ENCODE peak calls at places on chromosomes 11 and 22, in six cellular contexts. One of them, this sample, is unnamed.
A peak's percentile ranks its signal among the peaks of the same experiment; 100 is the strongest.

GRCh38 chr11:64742940-64743590 is 877 bp downstream of the RASGRP2 start:
- DNase-seq in ureter: peak; percentile 78
- DNase-seq in nucleus accumbens: no peak
- DNase-seq in HFF-Myc: no peak
- DNase-seq in stimulated activated CD8-positive, alpha-beta memory T cell treated with anti-CD3 and anti-CD28 coated beads, Interleukin-12 subunit alpha, Interleukin-12 subunit beta, amount 100 ng/mL, for 4 hours: peak; percentile 63
- DNase-seq in activated naive CD8-positive, alpha-beta T cell treated with anti-CD3 and anti-CD28 coated beads, Interleukin-2, amount 10 ng/mL, durations not matched to agents 7 days and 5 days: peak; percentile 91
- DNase-seq in this sample: peak; percentile 74

GRCh38 chr11:26079966-26080365 is 252.0 kb upstream of the ANO3 start:
- DNase-seq in nucleus accumbens: no peak
- DNase-seq in ureter: no peak
- DNase-seq in activated naive CD8-positive, alpha-beta T cell treated with anti-CD3 and anti-CD28 coated beads, Interleukin-2, amount 10 ng/mL, durations not matched to agents 7 days and 5 days: no peak
- DNase-seq in HFF-Myc: no peak
- DNase-seq in stimulated activated CD8-positive, alpha-beta memory T cell treated with anti-CD3 and anti-CD28 coated beads, Interleukin-12 subunit alpha, Interleukin-12 subunit beta, amount 100 ng/mL, for 4 hours: no peak
- DNase-seq in this sample: no peak

GRCh38 chr22:37009490-37009889 is 9.8 kb downstream of the TST start:
- DNase-seq in activated naive CD8-positive, alpha-beta T cell treated with anti-CD3 and anti-CD28 coated beads, Interleukin-2, amount 10 ng/mL, durations not matched to agents 7 days and 5 days: peak; percentile 2
- DNase-seq in HFF-Myc: no peak
- DNase-seq in ureter: no peak
- DNase-seq in stimulated activated CD8-positive, alpha-beta memory T cell treated with anti-CD3 and anti-CD28 coated beads, Interleukin-12 subunit alpha, Interleukin-12 subunit beta, amount 100 ng/mL, for 4 hours: no peak
- DNase-seq in nucleus accumbens: no peak
- DNase-seq in this sample: no peak

GRCh38 chr11:130478204-130478701 is 29.8 kb downstream of the ADAMTS15 start:
- DNase-seq in HFF-Myc: peak; percentile 89
- DNase-seq in activated naive CD8-positive, alpha-beta T cell treated with anti-CD3 and anti-CD28 coated beads, Interleukin-2, amount 10 ng/mL, durations not matched to agents 7 days and 5 days: no peak
- DNase-seq in stimulated activated CD8-positive, alpha-beta memory T cell treated with anti-CD3 and anti-CD28 coated beads, Interleukin-12 subunit alpha, Interleukin-12 subunit beta, amount 100 ng/mL, for 4 hours: no peak
- DNase-seq in nucleus accumbens: no peak
- DNase-seq in ureter: peak; percentile 83
- DNase-seq in this sample: peak; percentile 66

GRCh38 chr22:49961601-49962011 is 1.0 kb downstream of the PIM3 start:
- DNase-seq in stimulated activated CD8-positive, alpha-beta memory T cell treated with anti-CD3 and anti-CD28 coated beads, Interleukin-12 subunit alpha, Interleukin-12 subunit beta, amount 100 ng/mL, for 4 hours: no peak
- DNase-seq in ureter: peak; percentile 63
- DNase-seq in activated naive CD8-positive, alpha-beta T cell treated with anti-CD3 and anti-CD28 coated beads, Interleukin-2, amount 10 ng/mL, durations not matched to agents 7 days and 5 days: peak; percentile 73
- DNase-seq in HFF-Myc: no peak
- DNase-seq in nucleus accumbens: no peak
- DNase-seq in this sample: peak; percentile 38

GRCh38 chr22:49433717-49434611 is 393.7 kb downstream of the BRD1 start:
- DNase-seq in activated naive CD8-positive, alpha-beta T cell treated with anti-CD3 and anti-CD28 coated beads, Interleukin-2, amount 10 ng/mL, durations not matched to agents 7 days and 5 days: no peak
- DNase-seq in ureter: no peak
- DNase-seq in stimulated activated CD8-positive, alpha-beta memory T cell treated with anti-CD3 and anti-CD28 coated beads, Interleukin-12 subunit alpha, Interleukin-12 subunit beta, amount 100 ng/mL, for 4 hours: no peak
- DNase-seq in HFF-Myc: no peak
- DNase-seq in nucleus accumbens: no peak
- DNase-seq in this sample: no peak

GRCh38 chr22:21942407-21942895 is 10.2 kb downstream of the PPM1F start:
- DNase-seq in nucleus accumbens: no peak
- DNase-seq in ureter: peak; percentile 66
- DNase-seq in HFF-Myc: peak; percentile 57
- DNase-seq in activated naive CD8-positive, alpha-beta T cell treated with anti-CD3 and anti-CD28 coated beads, Interleukin-2, amount 10 ng/mL, durations not matched to agents 7 days and 5 days: no peak
- DNase-seq in stimulated activated CD8-positive, alpha-beta memory T cell treated with anti-CD3 and anti-CD28 coated beads, Interleukin-12 subunit alpha, Interleukin-12 subunit beta, amount 100 ng/mL, for 4 hours: no peak
- DNase-seq in this sample: peak; percentile 44

GRCh38 chr11:12818333-12819015 is 144.3 kb downstream of the TEAD1 start:
- DNase-seq in activated naive CD8-positive, alpha-beta T cell treated with anti-CD3 and anti-CD28 coated beads, Interleukin-2, amount 10 ng/mL, durations not matched to agents 7 days and 5 days: no peak
- DNase-seq in ureter: no peak
- DNase-seq in nucleus accumbens: no peak
- DNase-seq in HFF-Myc: no peak
- DNase-seq in stimulated activated CD8-positive, alpha-beta memory T cell treated with anti-CD3 and anti-CD28 coated beads, Interleukin-12 subunit alpha, Interleukin-12 subunit beta, amount 100 ng/mL, for 4 hours: no peak
- DNase-seq in this sample: no peak

GRCh38 chr11:128297805-128298204 is 289.6 kb downstream of the ETS1 start:
- DNase-seq in ureter: no peak
- DNase-seq in HFF-Myc: no peak
- DNase-seq in nucleus accumbens: no peak
- DNase-seq in activated naive CD8-positive, alpha-beta T cell treated with anti-CD3 and anti-CD28 coated beads, Interleukin-2, amount 10 ng/mL, durations not matched to agents 7 days and 5 days: no peak
- DNase-seq in stimulated activated CD8-positive, alpha-beta memory T cell treated with anti-CD3 and anti-CD28 coated beads, Interleukin-12 subunit alpha, Interleukin-12 subunit beta, amount 100 ng/mL, for 4 hours: no peak
- DNase-seq in this sample: no peak

GRCh38 chr11:74689666-74690065 is 41.6 kb downstream of the CHRDL2 start:
- DNase-seq in ureter: no peak
- DNase-seq in stimulated activated CD8-positive, alpha-beta memory T cell treated with anti-CD3 and anti-CD28 coated beads, Interleukin-12 subunit alpha, Interleukin-12 subunit beta, amount 100 ng/mL, for 4 hours: no peak
- DNase-seq in nucleus accumbens: no peak
- DNase-seq in activated naive CD8-positive, alpha-beta T cell treated with anti-CD3 and anti-CD28 coated beads, Interleukin-2, amount 10 ng/mL, durations not matched to agents 7 days and 5 days: no peak
- DNase-seq in HFF-Myc: no peak
- DNase-seq in this sample: no peak

GRCh38 chr11:78542007-78542406 is 32.7 kb downstream of the NARS2 start:
- DNase-seq in HFF-Myc: no peak
- DNase-seq in stimulated activated CD8-positive, alpha-beta memory T cell treated with anti-CD3 and anti-CD28 coated beads, Interleukin-12 subunit alpha, Interleukin-12 subunit beta, amount 100 ng/mL, for 4 hours: no peak
- DNase-seq in activated naive CD8-positive, alpha-beta T cell treated with anti-CD3 and anti-CD28 coated beads, Interleukin-2, amount 10 ng/mL, durations not matched to agents 7 days and 5 days: no peak
- DNase-seq in nucleus accumbens: no peak
- DNase-seq in ureter: no peak
- DNase-seq in this sample: no peak

GRCh38 chr11:1129666-1130160 is 28.0 kb upstream of the MUC5AC start:
- DNase-seq in nucleus accumbens: no peak
- DNase-seq in ureter: no peak
- DNase-seq in activated naive CD8-positive, alpha-beta T cell treated with anti-CD3 and anti-CD28 coated beads, Interleukin-2, amount 10 ng/mL, durations not matched to agents 7 days and 5 days: no peak
- DNase-seq in stimulated activated CD8-positive, alpha-beta memory T cell treated with anti-CD3 and anti-CD28 coated beads, Interleukin-12 subunit alpha, Interleukin-12 subunit beta, amount 100 ng/mL, for 4 hours: no peak
- DNase-seq in HFF-Myc: no peak
- DNase-seq in this sample: peak; percentile 13

GRCh38 chr11:74820763-74821162 is 72.1 kb downstream of the RNF169 start:
- DNase-seq in activated naive CD8-positive, alpha-beta T cell treated with anti-CD3 and anti-CD28 coated beads, Interleukin-2, amount 10 ng/mL, durations not matched to agents 7 days and 5 days: no peak
- DNase-seq in ureter: no peak
- DNase-seq in nucleus accumbens: no peak
- DNase-seq in stimulated activated CD8-positive, alpha-beta memory T cell treated with anti-CD3 and anti-CD28 coated beads, Interleukin-12 subunit alpha, Interleukin-12 subunit beta, amount 100 ng/mL, for 4 hours: no peak
- DNase-seq in HFF-Myc: peak; percentile 72
- DNase-seq in this sample: no peak

GRCh38 chr22:39205344-39206021 is 39.3 kb downstream of the PDGFB start:
- DNase-seq in stimulated activated CD8-positive, alpha-beta memory T cell treated with anti-CD3 and anti-CD28 coated beads, Interleukin-12 subunit alpha, Interleukin-12 subunit beta, amount 100 ng/mL, for 4 hours: peak; percentile 49
- DNase-seq in activated naive CD8-positive, alpha-beta T cell treated with anti-CD3 and anti-CD28 coated beads, Interleukin-2, amount 10 ng/mL, durations not matched to agents 7 days and 5 days: peak; percentile 50
- DNase-seq in HFF-Myc: no peak
- DNase-seq in nucleus accumbens: no peak
- DNase-seq in ureter: no peak
- DNase-seq in this sample: no peak

GRCh38 chr11:13963169-13963948 is 836 bp downstream of the SPON1 start:
- DNase-seq in stimulated activated CD8-positive, alpha-beta memory T cell treated with anti-CD3 and anti-CD28 coated beads, Interleukin-12 subunit alpha, Interleukin-12 subunit beta, amount 100 ng/mL, for 4 hours: peak; percentile 9
- DNase-seq in ureter: peak; percentile 49
- DNase-seq in activated naive CD8-positive, alpha-beta T cell treated with anti-CD3 and anti-CD28 coated beads, Interleukin-2, amount 10 ng/mL, durations not matched to agents 7 days and 5 days: peak; percentile 56
- DNase-seq in HFF-Myc: no peak
- DNase-seq in nucleus accumbens: peak; percentile 44
- DNase-seq in this sample: peak; percentile 64

GRCh38 chr22:45157907-45158306 is 5.8 kb upstream of the NUP50 start:
- DNase-seq in HFF-Myc: no peak
- DNase-seq in nucleus accumbens: no peak
- DNase-seq in ureter: no peak
- DNase-seq in activated naive CD8-positive, alpha-beta T cell treated with anti-CD3 and anti-CD28 coated beads, Interleukin-2, amount 10 ng/mL, durations not matched to agents 7 days and 5 days: no peak
- DNase-seq in stimulated activated CD8-positive, alpha-beta memory T cell treated with anti-CD3 and anti-CD28 coated beads, Interleukin-12 subunit alpha, Interleukin-12 subunit beta, amount 100 ng/mL, for 4 hours: no peak
- DNase-seq in this sample: no peak

GRCh38 chr11:113685650-113686349 is 20.3 kb downstream of the TMPRSS5 start:
- DNase-seq in ureter: no peak
- DNase-seq in nucleus accumbens: no peak
- DNase-seq in stimulated activated CD8-positive, alpha-beta memory T cell treated with anti-CD3 and anti-CD28 coated beads, Interleukin-12 subunit alpha, Interleukin-12 subunit beta, amount 100 ng/mL, for 4 hours: no peak
- DNase-seq in HFF-Myc: no peak
- DNase-seq in activated naive CD8-positive, alpha-beta T cell treated with anti-CD3 and anti-CD28 coated beads, Interleukin-2, amount 10 ng/mL, durations not matched to agents 7 days and 5 days: no peak
- DNase-seq in this sample: no peak

GRCh38 chr11:107006076-107006833 is 12.0 kb downstream of the GUCY1A2 start:
- DNase-seq in ureter: no peak
- DNase-seq in HFF-Myc: no peak
- DNase-seq in activated naive CD8-positive, alpha-beta T cell treated with anti-CD3 and anti-CD28 coated beads, Interleukin-2, amount 10 ng/mL, durations not matched to agents 7 days and 5 days: no peak
- DNase-seq in nucleus accumbens: no peak
- DNase-seq in stimulated activated CD8-positive, alpha-beta memory T cell treated with anti-CD3 and anti-CD28 coated beads, Interleukin-12 subunit alpha, Interleukin-12 subunit beta, amount 100 ng/mL, for 4 hours: no peak
- DNase-seq in this sample: no peak

GRCh38 chr11:112485280-112485679 is 224.6 kb upstream of the PLET1 start:
- DNase-seq in activated naive CD8-positive, alpha-beta T cell treated with anti-CD3 and anti-CD28 coated beads, Interleukin-2, amount 10 ng/mL, durations not matched to agents 7 days and 5 days: no peak
- DNase-seq in HFF-Myc: no peak
- DNase-seq in ureter: no peak
- DNase-seq in nucleus accumbens: no peak
- DNase-seq in stimulated activated CD8-positive, alpha-beta memory T cell treated with anti-CD3 and anti-CD28 coated beads, Interleukin-12 subunit alpha, Interleukin-12 subunit beta, amount 100 ng/mL, for 4 hours: no peak
- DNase-seq in this sample: no peak

GRCh38 chr11:117281159-117281558 is 10.0 kb upstream of the BACE1-AS start:
- DNase-seq in HFF-Myc: peak; percentile 91
- DNase-seq in ureter: no peak
- DNase-seq in activated naive CD8-positive, alpha-beta T cell treated with anti-CD3 and anti-CD28 coated beads, Interleukin-2, amount 10 ng/mL, durations not matched to agents 7 days and 5 days: no peak
- DNase-seq in nucleus accumbens: no peak
- DNase-seq in stimulated activated CD8-positive, alpha-beta memory T cell treated with anti-CD3 and anti-CD28 coated beads, Interleukin-12 subunit alpha, Interleukin-12 subunit beta, amount 100 ng/mL, for 4 hours: no peak
- DNase-seq in this sample: no peak

GRCh38 chr22:37021041-37021440 is 1.5 kb downstream of the MPST start:
- DNase-seq in nucleus accumbens: no peak
- DNase-seq in stimulated activated CD8-positive, alpha-beta memory T cell treated with anti-CD3 and anti-CD28 coated beads, Interleukin-12 subunit alpha, Interleukin-12 subunit beta, amount 100 ng/mL, for 4 hours: no peak
- DNase-seq in HFF-Myc: no peak
- DNase-seq in activated naive CD8-positive, alpha-beta T cell treated with anti-CD3 and anti-CD28 coated beads, Interleukin-2, amount 10 ng/mL, durations not matched to agents 7 days and 5 days: no peak
- DNase-seq in ureter: no peak
- DNase-seq in this sample: peak; percentile 71

GRCh38 chr11:115008774-115009173 is 330.4 kb downstream of the NXPE2 start:
- DNase-seq in HFF-Myc: no peak
- DNase-seq in activated naive CD8-positive, alpha-beta T cell treated with anti-CD3 and anti-CD28 coated beads, Interleukin-2, amount 10 ng/mL, durations not matched to agents 7 days and 5 days: no peak
- DNase-seq in stimulated activated CD8-positive, alpha-beta memory T cell treated with anti-CD3 and anti-CD28 coated beads, Interleukin-12 subunit alpha, Interleukin-12 subunit beta, amount 100 ng/mL, for 4 hours: no peak
- DNase-seq in ureter: no peak
- DNase-seq in nucleus accumbens: no peak
- DNase-seq in this sample: no peak

GRCh38 chr22:37551981-37552380 is 8.3 kb upstream of the CDC42EP1 start:
- DNase-seq in HFF-Myc: no peak
- DNase-seq in ureter: no peak
- DNase-seq in activated naive CD8-positive, alpha-beta T cell treated with anti-CD3 and anti-CD28 coated beads, Interleukin-2, amount 10 ng/mL, durations not matched to agents 7 days and 5 days: no peak
- DNase-seq in nucleus accumbens: no peak
- DNase-seq in stimulated activated CD8-positive, alpha-beta memory T cell treated with anti-CD3 and anti-CD28 coated beads, Interleukin-12 subunit alpha, Interleukin-12 subunit beta, amount 100 ng/mL, for 4 hours: no peak
- DNase-seq in this sample: no peak

GRCh38 chr22:38028344-38029130 is 28.7 kb upstream of the PICK1 start:
- DNase-seq in HFF-Myc: no peak
- DNase-seq in stimulated activated CD8-positive, alpha-beta memory T cell treated with anti-CD3 and anti-CD28 coated beads, Interleukin-12 subunit alpha, Interleukin-12 subunit beta, amount 100 ng/mL, for 4 hours: no peak
- DNase-seq in nucleus accumbens: no peak
- DNase-seq in activated naive CD8-positive, alpha-beta T cell treated with anti-CD3 and anti-CD28 coated beads, Interleukin-2, amount 10 ng/mL, durations not matched to agents 7 days and 5 days: no peak
- DNase-seq in ureter: no peak
- DNase-seq in this sample: no peak

GRCh38 chr11:94128171-94128745 is 383 bp upstream of the PANX1 start:
- DNase-seq in nucleus accumbens: peak; percentile 72
- DNase-seq in HFF-Myc: no peak
- DNase-seq in stimulated activated CD8-positive, alpha-beta memory T cell treated with anti-CD3 and anti-CD28 coated beads, Interleukin-12 subunit alpha, Interleukin-12 subunit beta, amount 100 ng/mL, for 4 hours: no peak
- DNase-seq in activated naive CD8-positive, alpha-beta T cell treated with anti-CD3 and anti-CD28 coated beads, Interleukin-2, amount 10 ng/mL, durations not matched to agents 7 days and 5 days: no peak
- DNase-seq in ureter: no peak
- DNase-seq in this sample: no peak

GRCh38 chr22:45502215-45503070 is at the start of gene FBLN1:
- DNase-seq in activated naive CD8-positive, alpha-beta T cell treated with anti-CD3 and anti-CD28 coated beads, Interleukin-2, amount 10 ng/mL, durations not matched to agents 7 days and 5 days: peak; percentile 40
- DNase-seq in stimulated activated CD8-positive, alpha-beta memory T cell treated with anti-CD3 and anti-CD28 coated beads, Interleukin-12 subunit alpha, Interleukin-12 subunit beta, amount 100 ng/mL, for 4 hours: no peak
- DNase-seq in HFF-Myc: no peak
- DNase-seq in ureter: no peak
- DNase-seq in nucleus accumbens: no peak
- DNase-seq in this sample: no peak

GRCh38 chr11:123365955-123366354 is 64.1 kb upstream of the GRAMD1B start:
- DNase-seq in HFF-Myc: no peak
- DNase-seq in activated naive CD8-positive, alpha-beta T cell treated with anti-CD3 and anti-CD28 coated beads, Interleukin-2, amount 10 ng/mL, durations not matched to agents 7 days and 5 days: no peak
- DNase-seq in nucleus accumbens: no peak
- DNase-seq in stimulated activated CD8-positive, alpha-beta memory T cell treated with anti-CD3 and anti-CD28 coated beads, Interleukin-12 subunit alpha, Interleukin-12 subunit beta, amount 100 ng/mL, for 4 hours: no peak
- DNase-seq in ureter: no peak
- DNase-seq in this sample: no peak

GRCh38 chr11:30062103-30062502 is 45.3 kb upstream of the KCNA4 start:
- DNase-seq in ureter: no peak
- DNase-seq in stimulated activated CD8-positive, alpha-beta memory T cell treated with anti-CD3 and anti-CD28 coated beads, Interleukin-12 subunit alpha, Interleukin-12 subunit beta, amount 100 ng/mL, for 4 hours: no peak
- DNase-seq in activated naive CD8-positive, alpha-beta T cell treated with anti-CD3 and anti-CD28 coated beads, Interleukin-2, amount 10 ng/mL, durations not matched to agents 7 days and 5 days: no peak
- DNase-seq in HFF-Myc: no peak
- DNase-seq in nucleus accumbens: no peak
- DNase-seq in this sample: no peak